ENCODE peak calls at places on chromosomes 2 and 18, in five cellular contexts. P, A, H, B and O are unnamed samples.

GRCh38 chr18:49814147-49814499 is 790 bp upstream of the ACAA2 start:
- DNase-seq in P (no peak), A (peak; percentile 70), H (peak; percentile 53), B (no peak), O (peak; percentile 80)

GRCh38 chr18:36934884-36935283 is 106.0 kb downstream of the KIAA1328 start:
- DNase-seq in P (no peak), A (no peak), H (no peak), B (no peak), O (no peak)

GRCh38 chr18:11147371-11147860 is 2.0 kb downstream of the PIEZO2 start:
- DNase-seq in P (no peak), A (no peak), H (no peak), B (no peak), O (no peak)

GRCh38 chr2:54083440-54083839 is 32.0 kb upstream of the ACYP2 start:
- DNase-seq in P (no peak), A (no peak), H (no peak), B (no peak), O (no peak)

GRCh38 chr18:12393998-12394397 is 13.7 kb upstream of the PRELID3A start:
- DNase-seq in P (no peak), A (no peak), H (no peak), B (no peak), O (no peak)

GRCh38 chr18:32760391-32760790 is 12.4 kb downstream of the KLHL14 start:
- DNase-seq in P (no peak), A (no peak), H (no peak), B (no peak), O (no peak)

GRCh38 chr18:8685141-8685913 is 20.0 kb upstream of the MTCL1 start:
- DNase-seq in P (no peak), A (peak; percentile 79), H (no peak), B (no peak), O (peak; percentile 75)

GRCh38 chr2:113173563-113174368 is at the start of gene PSD4:
- DNase-seq in P (no peak), A (no peak), H (peak; percentile 73), B (peak; percentile 91), O (no peak)

GRCh38 chr2:8847400-8847799 is 10.0 kb upstream of the KIDINS220 start:
- DNase-seq in P (no peak), A (no peak), H (no peak), B (no peak), O (no peak)

GRCh38 chr2:226063704-226064390 is 664.3 kb downstream of the NYAP2 start:
- DNase-seq in P (no peak), A (no peak), H (no peak), B (no peak), O (no peak)